ENCODE peak calls at places on chromosomes 7 and 10, in four cellular contexts. One of them, this sample, is unnamed.

GRCh38 chr10:52951819-52952218 is 179.2 kb upstream of the MBL2 start:
- DNase-seq in IMR-90: peak; percentile 57
- DNase-seq in K562: peak; percentile 6
- DNase-seq in A549: peak; percentile 33
- DNase-seq in this sample: peak; percentile 59

GRCh38 chr10:129467346-129468119 is 492 bp downstream of the MGMT start:
- DNase-seq in IMR-90: peak; percentile 4
- DNase-seq in K562: no peak
- DNase-seq in A549: no peak
- DNase-seq in this sample: peak; percentile 78

GRCh38 chr10:85927952-85928677 is 438.5 kb downstream of the GRID1 start:
- DNase-seq in IMR-90: no peak
- DNase-seq in K562: no peak
- DNase-seq in A549: no peak
- DNase-seq in this sample: no peak

GRCh38 chr7:139591550-139592195 is 68.2 kb downstream of the CLEC2L start:
- DNase-seq in IMR-90: no peak
- DNase-seq in K562: no peak
- DNase-seq in A549: no peak
- DNase-seq in this sample: no peak

GRCh38 chr7:28070311-28071055 is 110.1 kb downstream of the JAZF1 start:
- DNase-seq in IMR-90: no peak
- DNase-seq in K562: no peak
- DNase-seq in A549: no peak
- DNase-seq in this sample: no peak

GRCh38 chr7:116978006-116978405 is 24.7 kb downstream of the ST7 start:
- DNase-seq in IMR-90: no peak
- DNase-seq in K562: peak; percentile 39
- DNase-seq in A549: no peak
- DNase-seq in this sample: no peak

GRCh38 chr7:135684699-135685098 is 22.4 kb downstream of the STMP1 start:
- DNase-seq in IMR-90: no peak
- DNase-seq in K562: no peak
- DNase-seq in A549: no peak
- DNase-seq in this sample: no peak

GRCh38 chr10:113469796-113470195 is 83.1 kb upstream of the HABP2 start:
- DNase-seq in IMR-90: no peak
- DNase-seq in K562: no peak
- DNase-seq in A549: no peak
- DNase-seq in this sample: no peak

GRCh38 chr7:1670894-1671875 is 1.1 kb downstream of the ELFN1 start:
- DNase-seq in IMR-90: no peak
- DNase-seq in K562: no peak
- DNase-seq in A549: no peak
- DNase-seq in this sample: no peak

GRCh38 chr7:138239244-138239643 is 163.0 kb downstream of the AKR1D1 start:
- DNase-seq in IMR-90: no peak
- DNase-seq in K562: peak; percentile 20
- DNase-seq in A549: peak; percentile 11
- DNase-seq in this sample: no peak

GRCh38 chr10:102669206-102670064 is 25.2 kb downstream of the TRIM8 start:
- DNase-seq in IMR-90: peak; percentile 43
- DNase-seq in K562: peak; percentile 34
- DNase-seq in A549: peak; percentile 34
- DNase-seq in this sample: peak; percentile 64

GRCh38 chr7:143490719-143491306 is 13.1 kb downstream of the TAS2R41 start:
- DNase-seq in IMR-90: no peak
- DNase-seq in K562: peak; percentile 67
- DNase-seq in A549: peak; percentile 45
- DNase-seq in this sample: peak; percentile 30

GRCh38 chr7:37081436-37081835 is 357.1 kb upstream of the AOAH start:
- DNase-seq in IMR-90: no peak
- DNase-seq in K562: no peak
- DNase-seq in A549: peak; percentile 11
- DNase-seq in this sample: no peak

GRCh38 chr10:29609696-29610095 is 25.1 kb downstream of the SVIL start:
- DNase-seq in IMR-90: no peak
- DNase-seq in K562: no peak
- DNase-seq in A549: no peak
- DNase-seq in this sample: no peak

GRCh38 chr7:20199015-20199737 is 18.0 kb downstream of the MACC1 start:
- DNase-seq in IMR-90: peak; percentile 87
- DNase-seq in K562: peak; percentile 43
- DNase-seq in A549: peak; percentile 49
- DNase-seq in this sample: no peak

DNA sequence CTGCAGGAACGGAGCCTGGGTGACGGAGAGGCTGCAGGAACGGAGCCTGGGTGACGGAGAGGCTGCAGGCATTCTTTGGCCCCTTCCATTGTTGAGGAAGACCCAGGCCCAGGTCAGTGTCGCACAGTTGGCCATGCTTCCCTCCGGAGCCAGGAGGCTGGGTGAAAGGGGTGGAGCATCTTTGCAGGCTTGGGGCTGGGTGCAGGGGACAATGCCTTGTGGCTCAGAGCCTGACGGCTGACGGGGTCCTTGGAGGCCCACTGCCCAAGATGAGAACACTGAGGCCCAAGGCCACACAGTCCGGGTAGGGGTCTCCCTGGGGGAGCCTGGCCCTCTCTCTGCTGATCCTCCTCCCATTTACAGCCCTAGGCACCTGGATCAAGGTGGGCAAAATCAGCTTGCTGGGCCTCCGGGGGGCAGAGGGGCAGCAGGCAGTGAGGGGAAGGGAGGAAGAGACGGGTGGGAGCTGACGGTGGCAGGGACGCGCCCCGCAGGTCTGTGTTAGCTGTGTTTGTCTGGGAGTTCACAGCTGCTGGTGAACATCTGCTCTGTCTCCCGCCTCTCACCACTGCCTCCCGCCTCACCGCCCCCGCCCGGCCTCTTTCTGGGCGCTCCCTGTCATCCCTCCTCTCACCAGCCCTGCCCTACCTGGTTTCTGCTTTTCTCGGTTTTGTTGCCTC is 30.6 kb upstream of the PCBD1 start:
- DNase-seq in IMR-90: no peak
- DNase-seq in K562: peak; percentile 33
- DNase-seq in A549: no peak
- DNase-seq in this sample: no peak
- TF ChIP-seq MAZ in IMR-90: no peak
- TF ChIP-seq MAZ in K562: no peak
- TF ChIP-seq MAZ in A549: no peak
- TF ChIP-seq MAZ in this sample: no peak

GRCh38 chr10:117139581-117140524 is 1.8 kb upstream of the VAX1 start:
- DNase-seq in IMR-90: no peak
- DNase-seq in K562: no peak
- DNase-seq in A549: no peak
- DNase-seq in this sample: no peak

GRCh38 chr10:117137911-117138642 is at the start of gene VAX1:
- DNase-seq in IMR-90: no peak
- DNase-seq in K562: no peak
- DNase-seq in A549: peak; percentile 54
- DNase-seq in this sample: no peak

GRCh38 chr10:117143424-117143823 is 5.4 kb upstream of the VAX1 start:
- DNase-seq in IMR-90: no peak
- DNase-seq in K562: no peak
- DNase-seq in A549: no peak
- DNase-seq in this sample: no peak

GRCh38 chr10:117138838-117139580 is 939 bp upstream of the VAX1 start:
- DNase-seq in IMR-90: no peak
- DNase-seq in K562: no peak
- DNase-seq in A549: no peak
- DNase-seq in this sample: no peak

DNA sequence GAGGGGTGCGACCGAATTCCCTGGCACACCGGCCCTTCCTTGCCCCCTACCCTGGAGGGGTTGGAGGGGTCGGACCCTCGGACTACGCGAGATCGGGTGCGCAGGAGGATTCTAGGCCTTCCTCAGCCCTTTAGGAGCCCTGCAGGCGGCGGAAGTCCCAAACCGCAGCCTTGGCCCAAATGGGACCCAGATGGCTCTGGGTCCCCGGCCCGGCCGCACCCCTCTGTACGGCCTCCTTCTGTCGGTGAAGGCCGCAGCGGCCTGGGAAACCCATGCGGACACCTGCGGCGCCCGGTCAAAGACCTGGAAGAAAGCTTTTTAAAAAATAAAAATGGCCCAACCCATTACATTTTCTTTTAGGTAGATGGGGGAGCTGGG is 2.4 kb upstream of the VAX1 start:
- DNase-seq in IMR-90: no peak
- DNase-seq in K562: no peak
- DNase-seq in A549: no peak
- DNase-seq in this sample: no peak
- TF ChIP-seq CEBPB in IMR-90: no peak
- TF ChIP-seq CEBPB in K562: no peak
- TF ChIP-seq CEBPB in A549: no peak
- TF ChIP-seq CEBPB in this sample: no peak

GRCh38 chr7:79137942-79138341 is 315.5 kb downstream of the MAGI2 start:
- DNase-seq in IMR-90: peak; percentile 73
- DNase-seq in K562: no peak
- DNase-seq in A549: no peak
- DNase-seq in this sample: no peak

GRCh38 chr7:79130715-79131114 is 322.8 kb downstream of the MAGI2 start:
- DNase-seq in IMR-90: no peak
- DNase-seq in K562: no peak
- DNase-seq in A549: no peak
- DNase-seq in this sample: no peak

GRCh38 chr7:79132844-79133451 is 320.5 kb downstream of the MAGI2 start:
- DNase-seq in IMR-90: peak; percentile 52
- DNase-seq in K562: no peak
- DNase-seq in A549: peak; percentile 47
- DNase-seq in this sample: peak; percentile 8
- TF ChIP-seq MAZ in IMR-90: no peak
- TF ChIP-seq MAZ in K562: no peak
- TF ChIP-seq MAZ in A549: no peak
- TF ChIP-seq MAZ in this sample: no peak

GRCh38 chr10:100939763-100940344 is 27.1 kb downstream of the SLF2 start:
- DNase-seq in IMR-90: peak; percentile 69
- DNase-seq in K562: no peak
- DNase-seq in A549: no peak
- DNase-seq in this sample: no peak
- TF ChIP-seq CEBPB in IMR-90: peak; percentile 34
- TF ChIP-seq CEBPB in K562: no peak
- TF ChIP-seq CEBPB in A549: no peak
- TF ChIP-seq CEBPB in this sample: no peak

DNA sequence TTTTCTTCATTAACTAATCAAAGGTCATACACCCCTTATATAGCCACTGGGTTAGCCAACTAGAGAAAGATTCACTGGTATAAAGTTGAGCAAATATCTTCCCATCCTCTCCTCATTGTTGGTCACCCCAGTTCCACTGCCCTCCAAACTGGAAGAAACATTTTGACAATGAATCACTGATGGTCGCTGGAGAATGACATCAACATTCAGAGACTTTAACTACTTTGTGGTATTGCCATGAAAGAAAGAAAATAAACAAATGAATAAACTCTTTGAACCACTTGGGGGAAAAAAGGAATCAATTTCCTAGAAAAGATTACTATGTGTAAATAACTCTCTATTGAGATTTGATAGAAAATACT is 23.4 kb downstream of the HYCC1 start:
- DNase-seq in IMR-90: peak; percentile 85
- DNase-seq in K562: no peak
- DNase-seq in A549: no peak
- DNase-seq in this sample: no peak
- TF ChIP-seq MAZ in IMR-90: no peak
- TF ChIP-seq MAZ in K562: no peak
- TF ChIP-seq MAZ in A549: no peak
- TF ChIP-seq MAZ in this sample: no peak

GRCh38 chr7:75914655-75915415 is at the start of gene POR:
- DNase-seq in IMR-90: peak; percentile 88
- DNase-seq in K562: peak; percentile 96
- DNase-seq in A549: peak; percentile 94
- DNase-seq in this sample: peak; percentile 85

GRCh38 chr7:75916259-75916658 is 1.3 kb downstream of the POR start:
- DNase-seq in IMR-90: no peak
- DNase-seq in K562: no peak
- DNase-seq in A549: no peak
- DNase-seq in this sample: no peak

GRCh38 chr7:75916685-75917634 is 2.0 kb downstream of the POR start:
- DNase-seq in IMR-90: no peak
- DNase-seq in K562: no peak
- DNase-seq in A549: no peak
- DNase-seq in this sample: no peak

GRCh38 chr7:75914169-75914654 is 743 bp upstream of the POR start:
- DNase-seq in IMR-90: no peak
- DNase-seq in K562: peak; percentile 39
- DNase-seq in A549: peak; percentile 30
- DNase-seq in this sample: no peak

GRCh38 chr7:75915416-75916156 is 631 bp downstream of the POR start:
- DNase-seq in IMR-90: peak; percentile 22
- DNase-seq in K562: peak; percentile 38
- DNase-seq in A549: no peak
- DNase-seq in this sample: peak; percentile 61
- TF ChIP-seq CEBPB in IMR-90: no peak
- TF ChIP-seq CEBPB in K562: peak; percentile 65
- TF ChIP-seq CEBPB in A549: no peak
- TF ChIP-seq CEBPB in this sample: no peak

DNA sequence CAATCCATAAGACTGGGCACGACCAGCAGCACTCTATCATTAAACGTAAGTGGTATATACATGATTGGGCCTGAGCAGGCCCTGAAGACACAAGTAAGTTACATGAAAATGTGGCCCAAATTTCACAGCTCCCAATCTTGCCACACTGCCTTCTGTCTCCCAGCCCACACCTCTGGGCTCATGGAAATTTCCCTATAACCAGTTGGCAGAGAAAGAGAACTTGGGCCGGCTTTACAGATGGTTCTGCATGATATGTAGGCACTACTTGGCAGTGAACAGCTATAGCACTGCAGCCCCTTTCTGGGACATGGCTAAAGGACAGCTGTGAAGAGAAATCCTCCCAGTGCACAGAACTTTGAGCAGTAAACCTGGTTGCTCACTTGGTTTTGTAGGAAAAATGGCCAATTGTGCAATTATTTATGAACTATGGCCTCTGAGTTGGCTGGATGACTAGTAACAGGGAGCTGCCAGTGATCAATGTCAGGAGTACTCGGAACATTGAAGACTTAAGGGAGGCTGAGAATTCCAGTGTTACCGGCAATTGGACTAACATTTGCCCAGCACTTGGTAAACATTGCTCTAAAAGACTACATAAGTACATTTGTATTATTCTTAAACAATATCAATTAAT is 1006.6 kb upstream of the LRRN3 start:
- DNase-seq in IMR-90: peak; percentile 28
- DNase-seq in K562: no peak
- DNase-seq in A549: no peak
- DNase-seq in this sample: no peak
- TF ChIP-seq MAZ in IMR-90: no peak
- TF ChIP-seq MAZ in K562: no peak
- TF ChIP-seq MAZ in A549: no peak
- TF ChIP-seq MAZ in this sample: no peak

GRCh38 chr7:30225863-30226361 is 58.5 kb upstream of the ZNRF2 start:
- DNase-seq in IMR-90: peak; percentile 8
- DNase-seq in K562: no peak
- DNase-seq in A549: no peak
- DNase-seq in this sample: no peak
- TF ChIP-seq CEBPB in IMR-90: no peak
- TF ChIP-seq CEBPB in K562: no peak
- TF ChIP-seq CEBPB in A549: no peak
- TF ChIP-seq CEBPB in this sample: no peak

GRCh38 chr10:78523453-78523852 is 489.8 kb downstream of the RPS24 start:
- DNase-seq in IMR-90: no peak
- DNase-seq in K562: no peak
- DNase-seq in A549: no peak
- DNase-seq in this sample: peak; percentile 66
- TF ChIP-seq MAZ in IMR-90: no peak
- TF ChIP-seq MAZ in K562: no peak
- TF ChIP-seq MAZ in A549: no peak
- TF ChIP-seq MAZ in this sample: no peak

This sample was measured in HepG2.